ENCODE peak calls at places on chromosomes 12 and 14, in four cellular contexts. Q is A549, W is choroid plexus epithelial cell, F is AG04449. G is an unnamed sample.

GRCh38 chr14:102591372-102591943 is 991 bp upstream of the RCOR1 start:
- DNase-seq in W (peak), Q (peak), F (no peak), G (no peak)

GRCh38 chr14:31668348-31668747 is 107.1 kb downstream of the NUBPL start:
- DNase-seq in W (no peak), Q (no peak), F (no peak), G (no peak)

GRCh38 chr14:105021656-105022275 is 883 bp upstream of the CDCA4 start:
- DNase-seq in W (peak), Q (peak), F (no peak), G (no peak)

GRCh38 chr12:28872654-28873268 is 276.3 kb upstream of the FAR2 start:
- DNase-seq in Q (peak), F (no peak), W (peak), G (no peak)

GRCh38 chr12:120399531-120399930 is 30.6 kb upstream of the MSI1 start:
- DNase-seq in W (peak), F (peak), Q (no peak), G (peak)

GRCh38 chr12:94754653-94755052 is 104.3 kb upstream of the TMCC3 start:
- DNase-seq in F (no peak), Q (no peak), W (peak), G (no peak)

GRCh38 chr14:65310568-65310967 is 102.0 kb upstream of the FUT8 start:
- DNase-seq in Q (no peak), F (no peak), W (no peak), G (no peak)

GRCh38 chr12:50979369-50980052 is 27.2 kb downstream of the HIGD1C start:
- DNase-seq in Q (no peak), F (no peak), W (no peak), G (no peak)

GRCh38 chr14:56056031-56056430 is 62.2 kb upstream of the PELI2 start:
- DNase-seq in F (no peak), W (no peak), Q (no peak), G (no peak)

GRCh38 chr14:57835751-57836150 is 30.1 kb downstream of the SLC35F4 start:
- DNase-seq in F (no peak), W (no peak), Q (no peak), G (no peak)

GRCh38 chr12:88325076-88325827 is 183.1 kb downstream of the TMTC3 start:
- DNase-seq in Q (peak), W (peak), F (peak), G (peak)

GRCh38 chr12:53231859-53232640 is at the start of gene RARG:
- DNase-seq in W (no peak), Q (peak), F (no peak), G (no peak)

GRCh38 chr14:97379091-97379531 is 581.9 kb downstream of the VRK1 start:
- DNase-seq in Q (no peak), F (no peak), W (no peak), G (no peak)

GRCh38 chr12:65208957-65209654 is 39.7 kb downstream of the LEMD3 start:
- DNase-seq in F (no peak), Q (no peak), W (no peak), G (no peak)

GRCh38 chr12:49198431-49199155 is 9.7 kb upstream of the TUBA1A start:
- DNase-seq in Q (no peak), W (peak), F (no peak), G (peak)

GRCh38 chr12:103566398-103566797 is 20.7 kb upstream of the STAB2 start:
- DNase-seq in F (no peak), Q (peak), W (no peak), G (no peak)

GRCh38 chr12:103569278-103569677 is 17.8 kb upstream of the STAB2 start:
- DNase-seq in W (no peak), Q (no peak), F (no peak), G (no peak)

GRCh38 chr12:103572312-103572711 is 14.8 kb upstream of the STAB2 start:
- DNase-seq in Q (no peak), W (no peak), F (no peak), G (no peak)

GRCh38 chr12:103571286-103571685 is 15.8 kb upstream of the STAB2 start:
- DNase-seq in W (no peak), F (no peak), Q (no peak), G (no peak)
- H3K4me3 ChIP-seq in W (no peak), F (no peak), Q (no peak), G (no peak)

GRCh38 chr12:118082161-118082560 is 21.2 kb upstream of the WSB2 start:
- DNase-seq in Q (no peak), W (no peak), F (no peak), G (no peak)
- TF ChIP-seq CTCF in Q (no peak), W (no peak), F (no peak), G (no peak)

DNA sequence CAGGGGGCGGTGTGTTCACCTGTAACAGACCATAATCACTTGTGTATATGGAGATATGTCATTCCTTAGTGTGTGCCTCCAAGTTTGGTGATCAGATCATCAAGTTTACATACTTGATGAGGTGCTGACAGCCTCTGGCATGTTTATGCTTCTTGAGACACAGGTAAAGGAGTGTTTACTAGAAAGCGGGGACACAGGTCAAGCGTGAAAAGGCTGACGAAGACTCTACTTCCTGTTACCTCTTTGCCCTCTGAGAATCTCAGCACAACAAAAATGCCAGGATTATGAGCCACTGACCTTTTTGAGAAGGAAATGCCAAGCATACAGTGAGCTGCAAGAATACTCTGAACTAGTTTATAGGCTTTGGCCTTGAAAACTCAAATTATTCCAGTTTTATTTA is 29.6 kb downstream of the PRDM4 start:
- DNase-seq in F (no peak), Q (no peak), W (peak), G (no peak)
- H3K4me3 ChIP-seq in F (no peak), Q (no peak), W (no peak), G (no peak)

DNA sequence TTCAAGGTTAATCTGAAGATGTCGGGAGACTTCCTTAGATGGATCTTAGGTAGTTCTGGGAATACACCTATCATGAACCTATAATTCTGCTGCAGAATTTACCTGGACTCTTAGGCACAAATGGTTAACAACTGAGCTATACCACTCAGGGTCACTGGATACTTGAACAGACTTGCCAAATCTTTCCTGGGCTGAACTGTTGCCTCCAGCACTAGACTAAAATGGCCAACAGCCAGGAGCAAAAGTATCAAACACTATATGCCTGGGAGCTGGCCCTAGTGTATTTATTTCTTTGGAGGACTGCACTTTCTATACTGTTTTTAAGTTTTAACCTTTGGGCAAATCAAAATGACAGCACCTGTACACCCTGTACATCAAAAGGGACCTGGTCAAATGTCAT is 252.8 kb downstream of the TMEM117 start:
- DNase-seq in W (no peak), F (no peak), Q (no peak), G (no peak)
- TF ChIP-seq CTCF in W (no peak), F (no peak), Q (no peak), G (no peak)

DNA sequence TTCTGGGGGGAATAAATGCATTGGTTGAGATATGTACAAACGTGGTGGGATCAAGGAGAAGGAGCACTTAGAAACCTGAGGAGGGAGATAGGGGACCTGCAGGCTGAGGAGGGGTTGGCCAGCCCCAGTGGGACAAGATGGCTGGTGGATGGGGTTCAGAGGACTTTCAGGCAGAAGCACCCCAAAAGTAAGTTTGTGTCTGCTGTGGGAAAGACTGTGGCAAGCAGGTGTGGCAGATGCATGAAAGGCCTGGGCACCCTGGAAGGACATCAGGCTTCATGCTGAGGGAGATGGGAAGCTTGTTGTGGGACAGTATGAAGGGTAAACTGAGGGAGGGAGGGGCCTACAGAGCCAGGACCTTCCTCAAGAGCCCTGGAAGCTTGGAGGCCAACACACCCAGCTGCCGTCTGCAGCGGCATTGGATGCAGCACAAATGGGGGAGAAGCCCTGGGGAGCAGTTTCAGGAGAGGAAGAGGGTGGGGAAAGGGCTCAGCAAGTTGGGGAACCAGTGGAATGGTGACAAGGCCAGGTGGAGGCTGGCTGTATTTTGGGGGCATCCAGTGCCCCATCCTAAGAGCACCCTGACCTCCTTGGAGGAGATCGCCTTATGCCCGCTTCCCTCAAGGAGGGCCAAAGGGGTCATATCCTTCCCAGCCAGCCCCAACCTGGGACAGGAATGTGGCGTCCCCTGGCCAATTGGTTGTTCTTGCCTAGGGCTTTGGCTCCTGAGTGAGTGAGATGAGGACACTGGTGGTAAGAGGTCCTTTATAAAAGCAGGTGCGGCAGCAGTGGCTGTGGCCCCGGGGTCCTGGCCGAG is 20.8 kb downstream of the NFKBIA start:
- DNase-seq in F (no peak), W (no peak), Q (no peak), G (no peak)
- H3K4me3 ChIP-seq in F (no peak), W (no peak), Q (no peak), G (no peak)

GRCh38 chr14:69574954-69575295 is 254 bp upstream of the CCDC177 start:
- DNase-seq in W (no peak), Q (no peak), F (no peak), G (no peak)
- TF ChIP-seq CTCF in W (no peak), Q (no peak), F (no peak), G (no peak)

GRCh38 chr14:100644383-100644782 is 57.2 kb upstream of the BEGAIN start:
- DNase-seq in F (no peak), Q (no peak), W (no peak), G (no peak)

GRCh38 chr14:100645986-100646314 is 58.7 kb upstream of the BEGAIN start:
- DNase-seq in Q (no peak), F (no peak), W (no peak), G (no peak)

GRCh38 chr14:100641274-100641860 is 54.1 kb upstream of the BEGAIN start:
- DNase-seq in F (no peak), W (no peak), Q (no peak), G (no peak)

GRCh38 chr14:100645200-100645985 is 58.2 kb upstream of the BEGAIN start:
- DNase-seq in F (no peak), Q (peak), W (peak), G (peak)

GRCh38 chr14:100644784-100645183 is 57.6 kb upstream of the BEGAIN start:
- DNase-seq in W (no peak), F (no peak), Q (no peak), G (no peak)
- H3K4me3 ChIP-seq in W (no peak), F (no peak), Q (no peak), G (no peak)

GRCh38 chr12:122503147-122503751 is 2.5 kb upstream of the ZCCHC8 start:
- DNase-seq in Q (no peak), W (no peak), F (no peak), G (no peak)

GRCh38 chr12:122501489-122501989 is 807 bp upstream of the ZCCHC8 start:
- DNase-seq in W (no peak), Q (no peak), F (no peak), G (no peak)

GRCh38 chr12:122499991-122500684 is 594 bp downstream of the ZCCHC8 start:
- DNase-seq in Q (peak), W (peak), F (no peak), G (no peak)

GRCh38 chr12:122503783-122504590 is 3.3 kb upstream of the ZCCHC8 start:
- DNase-seq in Q (no peak), F (no peak), W (no peak), G (no peak)

GRCh38 chr12:122500685-122501488 is at the start of gene ZCCHC8:
- DNase-seq in F (peak), Q (peak), W (peak), G (peak)
- TF ChIP-seq CTCF in F (no peak), Q (peak), W (peak), G (no peak)

GRCh38 chr14:75333523-75334190 is 55.0 kb downstream of the FOS start:
- DNase-seq in F (no peak), W (no peak), Q (no peak), G (no peak)
- H3K4me3 ChIP-seq in F (no peak), W (no peak), Q (no peak), G (no peak)

GRCh38 chr12:66698558-66698957 is 19.7 kb upstream of the GRIP1 start:
- DNase-seq in F (no peak), Q (no peak), W (no peak), G (no peak)
- TF ChIP-seq CTCF in F (no peak), Q (no peak), W (peak), G (no peak)

G was measured in HFF-Myc.